ENCODE peak calls at places on chromosomes 5 and 9, in seven cellular contexts. Z is IMR-90, Q is mesendoderm, L is H9, T is mesenchymal stem cell, C is H1, Y is neuronal stem cell. F is an unnamed sample.

GRCh38 chr5:87340716-87341115 is 72.0 kb downstream of the CCNH start:
- DNase-seq in T (no peak), Y (no peak), L (no peak), Q (no peak), C (no peak), Z (no peak), F (no peak)

GRCh38 chr9:132794730-132795380 is 83.2 kb downstream of the AK8 start:
- DNase-seq in C (no peak), Q (peak; percentile 94), Y (no peak), Z (no peak), L (no peak), T (no peak), F (no peak)

GRCh38 chr9:135536166-135536565 is 9.8 kb upstream of the OBP2A start:
- DNase-seq in Z (peak; percentile 34), C (no peak), T (peak; percentile 22), Y (no peak), Q (no peak), L (no peak), F (no peak)

GRCh38 chr9:112065781-112066606 is 109.1 kb downstream of the SUSD1 start:
- DNase-seq in Y (no peak), Q (peak; percentile 97), Z (peak; percentile 94), C (no peak), L (peak; percentile 51), T (peak; percentile 89), F (peak; percentile 96)

GRCh38 chr5:68169898-68170297 is 45.7 kb upstream of the PIK3R1 start:
- DNase-seq in Q (peak; percentile 33), Z (no peak), T (peak; percentile 18), L (no peak), C (no peak), Y (peak; percentile 69), F (no peak)

GRCh38 chr5:131394128-131394527 is 130.3 kb downstream of the CDC42SE2 start:
- DNase-seq in C (no peak), Q (no peak), Y (no peak), L (no peak), T (no peak), Z (peak; percentile 69), F (no peak)

GRCh38 chr5:158277276-158277675 is 418.3 kb upstream of the CLINT1 start:
- DNase-seq in Z (no peak), L (no peak), Q (no peak), C (no peak), Y (no peak), T (no peak), F (no peak)

GRCh38 chr9:86239053-86239770 is 20.2 kb downstream of the C9orf153 start:
- DNase-seq in L (no peak), C (no peak), Z (no peak), Y (no peak), Q (no peak), T (no peak), F (peak; percentile 14)

GRCh38 chr5:89313804-89314588 is 431.0 kb upstream of the MEF2C start:
- DNase-seq in Q (peak; percentile 14), Y (no peak), L (no peak), Z (peak; percentile 96), T (peak; percentile 92), C (no peak), F (peak; percentile 11)

GRCh38 chr5:95760291-95761191 is 29.4 kb downstream of the RHOBTB3 start:
- DNase-seq in T (peak; percentile 96), Z (peak; percentile 99), Q (peak; percentile 41), C (no peak), Y (no peak), L (no peak), F (peak; percentile 50)

GRCh38 chr5:17838506-17838905 is 204.2 kb downstream of the TAF11L14 start:
- DNase-seq in T (no peak), C (no peak), L (no peak), Q (peak; percentile 77), Y (no peak), Z (no peak), F (no peak)

GRCh38 chr5:32331217-32331926 is 18.6 kb upstream of the MTMR12 start:
- DNase-seq in Y (no peak), T (no peak), C (no peak), Q (no peak), L (no peak), Z (no peak), F (no peak)

GRCh38 chr9:1997646-1998045 is 17.5 kb upstream of the SMARCA2 start:
- DNase-seq in L (no peak), C (no peak), Y (no peak), Q (no peak), Z (no peak), T (no peak), F (no peak)

GRCh38 chr5:30040483-30041116 is 1152.9 kb upstream of the CDH6 start:
- DNase-seq in T (peak; percentile 61), Z (peak; percentile 31), L (peak; percentile 68), C (peak; percentile 27), Q (peak; percentile 88), Y (peak; percentile 74), F (no peak)

GRCh38 chr5:141192110-141192725 is at the start of gene PCDHB10:
- DNase-seq in Y (peak; percentile 51), Q (peak; percentile 78), C (no peak), T (peak; percentile 44), Z (peak; percentile 5), L (peak; percentile 77), F (no peak)

GRCh38 chr5:95327211-95327610 is 42.3 kb upstream of the MCTP1 start:
- DNase-seq in L (no peak), Q (peak; percentile 6), C (no peak), Z (no peak), T (no peak), Y (no peak), F (no peak)

GRCh38 chr5:158139161-158139560 is 280.2 kb upstream of the CLINT1 start:
- DNase-seq in L (no peak), Z (no peak), C (no peak), Q (peak; percentile 70), T (peak; percentile 37), Y (no peak), F (no peak)

GRCh38 chr9:69027355-69028097 is 8.0 kb upstream of the FXN start:
- DNase-seq in Y (peak; percentile 46), L (peak; percentile 49), Q (peak; percentile 78), C (no peak), T (peak; percentile 64), Z (peak; percentile 45), F (peak; percentile 76)

GRCh38 chr5:95808686-95809413 is 13.7 kb downstream of the GLRX start:
- DNase-seq in T (peak; percentile 86), C (no peak), Z (peak; percentile 52), Y (no peak), Q (no peak), L (no peak), F (no peak)

GRCh38 chr9:130041648-130042405 is 1.2 kb downstream of the FNBP1 start:
- DNase-seq in C (no peak), Z (peak; percentile 21), T (peak; percentile 47), L (no peak), Y (peak; percentile 17), Q (peak; percentile 37), F (peak; percentile 43)

GRCh38 chr5:120454094-120454798 is 9.9 kb upstream of the PRR16 start:
- DNase-seq in Y (peak; percentile 37), C (no peak), T (peak; percentile 68), Q (peak; percentile 67), Z (peak; percentile 83), L (no peak), F (peak; percentile 11)

GRCh38 chr9:136957461-136957860 is 5.4 kb downstream of the LCN12 start:
- DNase-seq in C (no peak), Z (no peak), Y (no peak), L (no peak), Q (no peak), T (no peak), F (no peak)
- H3K4ac ChIP-seq in C (no peak overlapping the region), Z (no peak overlapping the region), Y (no peak overlapping the region), L (no peak overlapping the region), Q (no peak overlapping the region), T (no peak overlapping the region), F (no peak overlapping the region)

GRCh38 chr9:61665829-61666228 is 476.0 kb downstream of the SPATA31A7 start:
- DNase-seq in C (no peak), Q (no peak), Z (no peak), Y (no peak), L (peak; percentile 9), T (no peak), F (no peak)
- H2AK5ac ChIP-seq in C (no peak overlapping the region), Q (no peak overlapping the region), Z (no peak overlapping the region), Y (no peak overlapping the region), L (no peak overlapping the region), T (no peak overlapping the region), F (no peak overlapping the region)

DNA sequence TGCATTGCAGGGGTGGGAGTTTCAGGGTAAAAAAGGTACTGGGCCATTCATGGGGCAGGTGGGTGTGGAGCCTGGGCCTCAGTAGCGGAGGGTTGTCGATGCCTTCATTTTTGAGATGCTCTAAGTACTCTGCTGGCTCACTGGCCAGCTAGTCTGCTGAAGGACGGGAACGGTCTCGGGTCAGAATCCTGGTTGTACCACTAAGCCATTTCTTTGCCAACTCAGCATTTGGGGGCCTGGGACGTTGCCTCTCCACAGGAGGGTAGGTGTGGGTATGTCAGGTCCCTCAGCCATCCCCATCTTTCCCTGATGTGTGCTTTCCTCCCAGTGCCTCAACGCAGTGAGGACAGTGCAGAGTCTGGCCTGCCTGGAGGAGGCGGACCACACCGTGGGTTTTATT is 25.1 kb downstream of the SH3GLB2 start:
- DNase-seq in L (no peak), C (no peak), Q (no peak), Z (no peak), T (no peak), Y (no peak), F (no peak)
- H3K4ac ChIP-seq in L (no peak overlapping the region), C (no peak overlapping the region), Q (no peak overlapping the region), Z (no peak overlapping the region), T (no peak overlapping the region), Y (no peak overlapping the region), F (no peak overlapping the region)

DNA sequence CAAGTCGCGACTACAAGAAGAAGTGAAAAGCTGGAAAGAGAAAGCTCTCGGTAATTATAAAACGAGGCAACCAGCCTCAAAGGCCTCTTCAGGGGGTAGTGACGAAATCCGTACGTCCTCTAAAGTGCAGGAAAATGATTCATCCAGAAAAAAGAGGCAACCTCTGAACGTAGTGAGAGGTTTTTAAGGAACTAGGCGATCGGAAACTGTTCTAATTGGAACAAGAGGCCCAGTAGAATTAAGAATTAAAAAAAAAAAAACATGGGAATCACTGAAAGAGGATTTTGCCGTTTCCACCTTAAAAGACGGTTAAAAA is 1.0 kb downstream of the CSNK1A1 start:
- DNase-seq in T (peak; percentile 66), Y (no peak), C (no peak), L (no peak), Z (peak; percentile 71), Q (no peak), F (no peak)
- H2AK5ac ChIP-seq in T (no peak overlapping the region), Y (no peak overlapping the region), C (peak overlapping the region; percentile 19), L (no peak overlapping the region), Z (peak overlapping the region; percentile 84), Q (no peak overlapping the region), F (peak overlapping the region; percentile 67)